ENCODE peak calls at places on chromosomes 7 and 10, in seven cellular contexts. L is non-pigmented ciliary epithelial cell; R is ELR; W is NCI-H146; Z is stimulated activated CD4-positive, alpha-beta T cell treated with anti-CD3 and anti-CD28 coated beads, Interleukin-15, amount 100 ng/mL, for 1 hour; S is mesothelial cell of epicardium; F is iris pigment epithelial cell. O is an unnamed sample.

GRCh38 chr10:43998021-43998809 is 349.5 kb upstream of the ZNF32 start:
- DNase-seq in L (no peak), R (no peak), W (no peak), Z (no peak), S (no peak), F (no peak), O (no peak)

GRCh38 chr10:100873081-100873824 is 39.5 kb upstream of the SLF2 start:
- DNase-seq in L (no peak), R (no peak), W (no peak), Z (no peak), S (no peak), F (no peak), O (no peak)

GRCh38 chr7:41730668-41731067 is 27.8 kb upstream of the INHBA start:
- DNase-seq in L (no peak), R (no peak), W (no peak), Z (no peak), S (no peak), F (no peak), O (no peak)

GRCh38 chr7:30380294-30380693 is 95.9 kb downstream of the ZNRF2 start:
- DNase-seq in L (no peak), R (no peak), W (no peak), Z (no peak), S (no peak), F (no peak), O (no peak)

GRCh38 chr10:96670786-96671185 is 49.5 kb downstream of the PIK3AP1 start:
- DNase-seq in L (no peak), R (no peak), W (peak; percentile 89), Z (no peak), S (no peak), F (no peak), O (no peak)

GRCh38 chr7:149292101-149292823 is 30.3 kb downstream of the ZNF783 start:
- DNase-seq in L (no peak), R (no peak), W (no peak), Z (no peak), S (peak; percentile 17), F (peak; percentile 10), O (peak; percentile 81)

GRCh38 chr7:21422747-21423146 is 5.1 kb upstream of the SP4 start:
- DNase-seq in L (no peak), R (no peak), W (no peak), Z (no peak), S (no peak), F (no peak), O (no peak)

GRCh38 chr7:155763721-155764431 is 48.4 kb downstream of the SHH start:
- DNase-seq in L (peak; percentile 45), R (peak; percentile 8), W (no peak), Z (peak; percentile 13), S (no peak), F (peak; percentile 91), O (no peak)

GRCh38 chr7:36794689-36795088 is 70.4 kb upstream of the AOAH start:
- DNase-seq in L (no peak), R (no peak), W (peak; percentile 94), Z (no peak), S (no peak), F (no peak), O (no peak)

GRCh38 chr10:50464004-50464409 is 159.7 kb downstream of the SGMS1 start:
- DNase-seq in L (no peak), R (no peak), W (no peak), Z (no peak), S (no peak), F (peak; percentile 72), O (no peak)

GRCh38 chr7:43625453-43625852 is 42.5 kb downstream of the STK17A start:
- DNase-seq in L (no peak), R (no peak), W (no peak), Z (no peak), S (no peak), F (no peak), O (no peak)

GRCh38 chr7:21966271-21966670 is 20.6 kb upstream of the CDCA7L start:
- DNase-seq in L (no peak), R (no peak), W (no peak), Z (no peak), S (no peak), F (no peak), O (no peak)

GRCh38 chr10:130018730-130019185 is 54.7 kb upstream of the EBF3 start:
- DNase-seq in L (no peak), R (peak; percentile 20), W (no peak), Z (no peak), S (peak; percentile 35), F (no peak), O (peak; percentile 73)

GRCh38 chr7:90563286-90563685 is 32.8 kb upstream of the CDK14 start:
- DNase-seq in L (no peak), R (no peak), W (no peak), Z (no peak), S (no peak), F (no peak), O (no peak)

GRCh38 chr7:104395162-104395561 is 66.8 kb downstream of the LHFPL3 start:
- DNase-seq in L (no peak), R (no peak), W (no peak), Z (no peak), S (no peak), F (no peak), O (no peak)

GRCh38 chr7:139777948-139778841 is at the start of gene HIPK2:
- DNase-seq in L (no peak), R (peak; percentile 79), W (peak; percentile 77), Z (peak; percentile 43), S (peak; percentile 79), F (peak; percentile 80), O (peak; percentile 92)